ENCODE peak calls at places on chromosomes 7 and 10, in eight cellular contexts. M is CD8-positive, alpha-beta memory T cell; L is SJSA1; N is adrenal gland; S is heart left ventricle; V is ascending aorta; C is cardiac muscle cell; W is thoracic aorta. J is an unnamed sample.

GRCh38 chr10:33071857-33072256 is 113.8 kb upstream of the ITGB1 start:
- DNase-seq in N (no peak), M (no peak), L (no peak), S (no peak), C (no peak), V (no peak), W (no peak), J (no peak)

GRCh38 chr7:107150375-107151073 is 18.3 kb upstream of the HBP1 start:
- DNase-seq in V (no peak), L (peak; percentile 64), C (peak; percentile 87), N (peak; percentile 85), S (peak; percentile 51), W (no peak), M (peak; percentile 68), J (peak; percentile 72)

GRCh38 chr10:13099666-13100348 is at the start of gene OPTN:
- DNase-seq in W (peak; percentile 27), C (peak; percentile 84), N (peak; percentile 88), M (peak; percentile 76), V (peak; percentile 36), L (peak; percentile 85), S (peak; percentile 88), J (peak; percentile 51)

GRCh38 chr7:99422091-99422624 is 13.4 kb downstream of the BUD31 start:
- DNase-seq in N (no peak), L (no peak), W (no peak), C (no peak), S (no peak), M (no peak), V (no peak), J (no peak)

GRCh38 chr10:124459395-124459794 is 2.2 kb upstream of the LHPP start:
- DNase-seq in L (no peak), C (no peak), V (no peak), S (no peak), M (no peak), N (no peak), W (no peak), J (no peak)

GRCh38 chr10:110007171-110007700 is 548 bp upstream of the ADD3 start:
- DNase-seq in N (no peak), V (peak; percentile 16), C (no peak), M (no peak), S (no peak), W (no peak), L (no peak), J (no peak)

GRCh38 chr10:14751576-14752330 is 22.9 kb downstream of the FAM107B start:
- DNase-seq in L (no peak), M (no peak), S (peak; percentile 72), C (peak; percentile 83), N (peak; percentile 35), V (no peak), W (no peak), J (no peak)

GRCh38 chr7:103921692-103922091 is 67.8 kb downstream of the RELN start:
- DNase-seq in W (no peak), N (no peak), V (no peak), L (no peak), M (no peak), S (no peak), C (no peak), J (no peak)

GRCh38 chr7:125383324-125383723 is 453.7 kb upstream of the POT1 start:
- DNase-seq in C (no peak), M (no peak), L (no peak), W (no peak), N (no peak), S (no peak), V (no peak), J (no peak)

GRCh38 chr10:110327262-110327914 is 22.7 kb upstream of the SMNDC1 start:
- DNase-seq in S (no peak), N (no peak), W (no peak), V (no peak), M (no peak), L (no peak), C (no peak), J (no peak)

GRCh38 chr10:102752266-102752930 is 8.7 kb downstream of the WBP1L start:
- DNase-seq in N (no peak), V (no peak), M (no peak), S (no peak), C (peak; percentile 84), W (no peak), L (no peak), J (no peak)

GRCh38 chr7:1857487-1858425 is 187.7 kb downstream of the ELFN1 start:
- DNase-seq in N (no peak), W (no peak), M (no peak), S (no peak), L (no peak), V (no peak), C (no peak), J (no peak)

GRCh38 chr10:110865804-110866482 is 5.8 kb upstream of the PDCD4 start:
- DNase-seq in W (no peak), V (no peak), N (no peak), L (no peak), S (no peak), M (no peak), C (no peak), J (no peak)

GRCh38 chr7:127995157-127995865 is 35.9 kb downstream of the LRRC4 start:
- DNase-seq in N (peak; percentile 52), V (no peak), L (no peak), W (no peak), M (no peak), C (peak; percentile 63), S (no peak), J (no peak)

GRCh38 chr7:1555813-1556540 is at the start of gene TMEM184A:
- DNase-seq in L (no peak), N (no peak), C (no peak), W (no peak), M (no peak), S (no peak), V (no peak), J (peak; percentile 37)

GRCh38 chr7:983182-984071 is 446 bp downstream of the CYP2W1 start:
- DNase-seq in N (no peak), M (no peak), L (no peak), W (no peak), C (no peak), S (no peak), V (no peak), J (no peak)

GRCh38 chr7:11193131-11193867 is 219.6 kb downstream of the PHF14 start:
- DNase-seq in M (no peak), W (no peak), V (no peak), N (peak; percentile 17), L (no peak), S (no peak), C (peak; percentile 75), J (no peak)

GRCh38 chr10:110137142-110137545 is 70.3 kb upstream of the MXI1 start:
- DNase-seq in V (no peak), C (peak; percentile 88), L (no peak), S (no peak), W (no peak), N (no peak), M (no peak), J (no peak)

GRCh38 chr10:59236064-59236697 is 59.7 kb downstream of the PHYHIPL start:
- DNase-seq in W (no peak), V (no peak), L (no peak), S (no peak), C (no peak), N (no peak), M (no peak), J (no peak)

GRCh38 chr7:47568056-47568455 is 13.9 kb downstream of the TNS3 start:
- DNase-seq in S (no peak), W (no peak), C (no peak), M (no peak), L (no peak), N (no peak), V (no peak), J (no peak)
- H3K4me1 ChIP-seq in S (peaks cover 48% of the 10 kb centered on the region), W (peaks cover 21% of the 10 kb centered on the region), C (peaks cover 8% of the 10 kb centered on the region), M (no peaks in the 10 kb centered on the region), L (peaks cover 41% of the 10 kb centered on the region), N (peaks cover 35% of the 10 kb centered on the region), V (peaks cover 32% of the 10 kb centered on the region), J (no peaks in the 10 kb centered on the region)

GRCh38 chr10:104323085-104323484 is 15.2 kb downstream of the ITPRIP start:
- DNase-seq in W (no peak), S (no peak), N (peak; percentile 4), V (no peak), C (no peak), M (no peak), L (no peak), J (no peak)

GRCh38 chr10:104325436-104326430 is 12.5 kb downstream of the ITPRIP start:
- DNase-seq in C (no peak), N (peak; percentile 61), L (no peak), W (no peak), V (no peak), S (no peak), M (no peak), J (no peak)

GRCh38 chr10:104326991-104327610 is 11.2 kb downstream of the ITPRIP start:
- DNase-seq in L (no peak), M (no peak), N (no peak), W (no peak), C (no peak), V (no peak), S (no peak), J (no peak)

GRCh38 chr10:104323721-104324686 is 14.3 kb downstream of the ITPRIP start:
- DNase-seq in W (no peak), C (no peak), N (no peak), S (no peak), M (no peak), L (no peak), V (no peak), J (no peak)

DNA sequence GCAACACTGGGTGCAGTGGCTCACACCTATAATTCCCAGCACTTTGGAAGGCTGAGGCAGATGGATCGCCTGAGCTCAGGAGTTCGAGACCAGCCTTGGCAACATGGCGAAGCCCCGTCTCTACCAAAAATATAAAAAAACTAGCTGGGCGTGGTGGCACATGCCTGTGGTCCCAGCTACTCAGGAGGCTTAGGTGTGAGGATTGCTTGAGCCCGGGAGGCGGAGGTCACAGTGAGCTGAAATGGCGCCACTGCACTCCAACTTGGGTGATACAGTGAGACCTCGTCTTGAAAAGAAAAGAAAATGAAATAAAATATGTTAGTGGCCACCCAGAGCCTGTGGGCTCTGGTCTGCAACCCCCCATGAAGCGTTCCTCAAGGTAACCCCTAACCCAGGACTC is 13.3 kb downstream of the ITPRIP start:
- DNase-seq in N (no peak), W (no peak), L (no peak), S (no peak), M (no peak), C (no peak), V (no peak), J (no peak)
- H3K4me1 ChIP-seq in N (peaks cover 41% of the 10 kb centered on the region), W (peaks cover 92% of the 10 kb centered on the region), L (peaks cover 41% of the 10 kb centered on the region), S (peaks cover 100% of the 10 kb centered on the region), M (peaks cover 97% of the 10 kb centered on the region), C (peaks cover 45% of the 10 kb centered on the region), V (peaks cover 87% of the 10 kb centered on the region), J (peaks cover 24% of the 10 kb centered on the region)

DNA sequence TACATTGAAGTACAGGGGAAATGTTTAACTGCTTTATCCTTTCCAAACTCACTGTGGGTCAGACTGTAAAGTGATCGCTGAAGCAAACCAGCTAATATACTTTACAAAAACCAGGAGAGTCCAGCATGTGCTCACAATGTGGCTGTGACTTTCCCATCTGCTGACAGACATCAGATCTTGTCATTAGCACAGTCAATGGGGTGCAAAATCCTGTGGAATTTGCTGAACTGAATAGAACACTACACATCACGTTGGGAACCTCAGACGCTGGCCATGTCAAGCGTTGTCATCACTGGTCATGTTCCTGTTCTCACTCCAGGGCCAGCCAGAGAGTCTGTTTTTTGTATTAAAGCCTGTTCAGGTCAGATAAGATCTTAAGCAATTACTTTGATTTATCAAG is 83.4 kb downstream of the AGMO start:
- DNase-seq in N (no peak), W (no peak), S (no peak), V (no peak), L (no peak), M (no peak), C (no peak), J (no peak)
- H3K4me1 ChIP-seq in N (no peaks in the 10 kb centered on the region), W (no peaks in the 10 kb centered on the region), S (peaks cover 9% of the 10 kb centered on the region), V (no peaks in the 10 kb centered on the region), L (no peaks in the 10 kb centered on the region), M (no peaks in the 10 kb centered on the region), C (no peaks in the 10 kb centered on the region), J (no peaks in the 10 kb centered on the region)

GRCh38 chr10:121243003-121243898 is 355.0 kb downstream of the FGFR2 start:
- DNase-seq in N (no peak), M (no peak), W (no peak), S (no peak), L (no peak), V (no peak), C (no peak), J (no peak)
- H3K4me1 ChIP-seq in N (no peaks in the 10 kb centered on the region), M (no peaks in the 10 kb centered on the region), W (no peaks in the 10 kb centered on the region), S (no peaks in the 10 kb centered on the region), L (peaks cover 8% of the 10 kb centered on the region), V (no peaks in the 10 kb centered on the region), C (no peaks in the 10 kb centered on the region), J (no peaks in the 10 kb centered on the region)

J was measured in DND-41.